ENCODE peak calls at places on chromosome X, in five cellular contexts. One of them, this sample, is unnamed.

GRCh38 chrX:63764946-63765345 is 20.1 kb downstream of the ARHGEF9 start:
- DNase-seq in brain microvascular endothelial cell: peak
- DNase-seq in CD8-positive, alpha-beta T cell: no peak
- DNase-seq in ovary: no peak
- DNase-seq in PC-3: peak
- DNase-seq in this sample: no peak

GRCh38 chrX:32472364-32472763 is 739.0 kb downstream of the DMD start:
- DNase-seq in CD8-positive, alpha-beta T cell: no peak
- DNase-seq in PC-3: no peak
- DNase-seq in ovary: no peak
- DNase-seq in brain microvascular endothelial cell: no peak
- DNase-seq in this sample: no peak

GRCh38 chrX:138711399-138712347 is at the start of gene FGF13:
- DNase-seq in PC-3: peak
- DNase-seq in CD8-positive, alpha-beta T cell: no peak
- DNase-seq in ovary: peak
- DNase-seq in brain microvascular endothelial cell: no peak
- DNase-seq in this sample: peak

GRCh38 chrX:40173662-40174593 is 76.2 kb upstream of the BCOR start:
- DNase-seq in ovary: peak
- DNase-seq in CD8-positive, alpha-beta T cell: peak
- DNase-seq in brain microvascular endothelial cell: no peak
- DNase-seq in PC-3: peak
- DNase-seq in this sample: peak

GRCh38 chrX:83759872-83760271 is 101.1 kb upstream of the CYLC1 start:
- DNase-seq in brain microvascular endothelial cell: no peak
- DNase-seq in CD8-positive, alpha-beta T cell: no peak
- DNase-seq in ovary: no peak
- DNase-seq in PC-3: peak
- DNase-seq in this sample: peak

GRCh38 chrX:125378205-125378604 is 58.5 kb downstream of the TEX13C start:
- DNase-seq in brain microvascular endothelial cell: no peak
- DNase-seq in PC-3: peak
- DNase-seq in ovary: no peak
- DNase-seq in CD8-positive, alpha-beta T cell: no peak
- DNase-seq in this sample: no peak

GRCh38 chrX:107729558-107730297 is 45.9 kb downstream of the TSC22D3 start:
- DNase-seq in ovary: peak
- DNase-seq in CD8-positive, alpha-beta T cell: no peak
- DNase-seq in PC-3: peak
- DNase-seq in brain microvascular endothelial cell: no peak
- DNase-seq in this sample: peak

GRCh38 chrX:129980043-129980442 is 2.4 kb upstream of the BCORL1 start:
- DNase-seq in PC-3: no peak
- DNase-seq in CD8-positive, alpha-beta T cell: peak
- DNase-seq in brain microvascular endothelial cell: no peak
- DNase-seq in ovary: peak
- DNase-seq in this sample: peak

GRCh38 chrX:66676413-66676812 is 37.5 kb upstream of the EDA2R start:
- DNase-seq in brain microvascular endothelial cell: peak
- DNase-seq in CD8-positive, alpha-beta T cell: no peak
- DNase-seq in ovary: no peak
- DNase-seq in PC-3: no peak
- DNase-seq in this sample: no peak

GRCh38 chrX:29666361-29666760 is 549.0 kb upstream of the MAGEB2 start:
- DNase-seq in CD8-positive, alpha-beta T cell: no peak
- DNase-seq in PC-3: no peak
- DNase-seq in ovary: no peak
- DNase-seq in brain microvascular endothelial cell: no peak
- DNase-seq in this sample: no peak

GRCh38 chrX:2387614-2388239 is 113.0 kb downstream of the DHRSX start:
- DNase-seq in brain microvascular endothelial cell: no peak
- DNase-seq in CD8-positive, alpha-beta T cell: no peak
- DNase-seq in PC-3: peak
- DNase-seq in ovary: no peak
- DNase-seq in this sample: no peak

DNA sequence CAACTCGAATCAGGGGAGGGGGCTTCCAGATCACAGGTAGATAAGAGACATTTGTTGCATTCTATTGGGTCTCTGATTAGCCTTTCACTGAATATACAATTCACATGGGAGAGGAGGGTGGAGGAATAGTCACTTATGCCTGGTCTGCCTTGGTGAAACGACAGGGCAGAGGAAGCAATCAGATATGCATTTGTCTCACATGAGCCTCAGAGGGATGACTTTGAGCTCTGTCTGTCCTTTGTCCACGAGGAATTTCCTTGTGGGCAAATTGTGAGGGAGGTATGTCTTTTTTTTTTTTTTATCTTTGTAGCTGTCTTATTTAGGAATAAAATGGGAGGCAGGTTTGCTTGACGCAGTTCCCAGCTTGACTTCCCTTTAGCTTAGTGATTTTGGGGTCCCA is 28.5 kb upstream of the TMSB4X start:
- DNase-seq in ovary: no peak
- DNase-seq in CD8-positive, alpha-beta T cell: no peak
- DNase-seq in brain microvascular endothelial cell: no peak
- DNase-seq in PC-3: no peak
- DNase-seq in this sample: no peak
- H3K27ac ChIP-seq in ovary: no peak
- H3K27ac ChIP-seq in CD8-positive, alpha-beta T cell: no peak
- H3K27ac ChIP-seq in brain microvascular endothelial cell: peak
- H3K27ac ChIP-seq in PC-3: peak
- H3K27ac ChIP-seq in this sample: no peak

GRCh38 chrX:109827772-109828171 is 94.7 kb upstream of the ACSL4 start:
- DNase-seq in PC-3: no peak
- DNase-seq in brain microvascular endothelial cell: no peak
- DNase-seq in ovary: no peak
- DNase-seq in CD8-positive, alpha-beta T cell: no peak
- DNase-seq in this sample: no peak
- H3K27ac ChIP-seq in PC-3: no peak
- H3K27ac ChIP-seq in brain microvascular endothelial cell: no peak
- H3K27ac ChIP-seq in ovary: no peak
- H3K27ac ChIP-seq in CD8-positive, alpha-beta T cell: no peak
- H3K27ac ChIP-seq in this sample: no peak

DNA sequence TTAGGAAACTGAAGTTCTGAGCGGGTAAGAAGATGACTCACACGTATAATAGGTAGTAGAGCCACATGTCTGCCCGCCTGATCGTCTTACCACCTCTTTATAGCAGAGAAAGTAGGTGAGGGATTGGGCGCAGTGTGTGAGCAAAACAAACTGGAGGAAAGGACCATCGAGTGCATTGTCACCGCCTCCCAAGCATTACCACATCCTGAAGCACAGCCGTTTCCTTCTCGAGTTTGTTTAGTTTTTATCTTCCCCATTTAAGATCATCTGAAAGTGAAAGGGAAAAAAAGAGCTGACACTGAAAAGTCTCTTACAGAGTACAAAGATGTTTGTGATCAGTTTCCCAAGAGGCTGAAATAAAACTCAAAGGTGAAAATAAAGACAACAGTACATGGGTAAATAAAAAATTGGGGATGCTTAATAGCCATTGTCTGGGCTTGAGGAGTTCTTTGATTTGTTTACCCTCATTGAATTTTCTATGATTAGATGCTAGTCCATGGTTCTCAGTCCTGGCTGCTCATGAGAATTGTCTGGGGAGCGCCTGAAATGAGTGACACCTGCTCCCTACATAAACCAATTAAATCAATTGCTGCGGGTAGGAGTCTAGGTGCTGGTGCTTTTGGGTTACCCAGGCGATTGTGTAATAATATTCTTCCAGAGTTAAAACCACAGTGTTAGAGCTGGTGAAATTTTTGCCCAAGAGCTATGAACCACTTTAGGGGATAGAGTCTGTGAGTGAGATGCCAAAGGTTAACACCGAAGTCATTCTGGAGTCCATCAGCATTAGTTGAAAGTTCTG is 15.0 kb downstream of the PDK3 start:
- DNase-seq in PC-3: peak
- DNase-seq in ovary: no peak
- DNase-seq in brain microvascular endothelial cell: no peak
- DNase-seq in CD8-positive, alpha-beta T cell: peak
- DNase-seq in this sample: no peak
- H3K27ac ChIP-seq in PC-3: peak
- H3K27ac ChIP-seq in ovary: no peak
- H3K27ac ChIP-seq in brain microvascular endothelial cell: no peak
- H3K27ac ChIP-seq in CD8-positive, alpha-beta T cell: peak
- H3K27ac ChIP-seq in this sample: no peak

GRCh38 chrX:100830143-100830542 is 10.0 kb downstream of the CSTF2 start:
- DNase-seq in CD8-positive, alpha-beta T cell: no peak
- DNase-seq in ovary: no peak
- DNase-seq in brain microvascular endothelial cell: no peak
- DNase-seq in PC-3: no peak
- DNase-seq in this sample: no peak
- H3K27ac ChIP-seq in CD8-positive, alpha-beta T cell: no peak
- H3K27ac ChIP-seq in ovary: no peak
- H3K27ac ChIP-seq in brain microvascular endothelial cell: no peak
- H3K27ac ChIP-seq in PC-3: peak
- H3K27ac ChIP-seq in this sample: no peak

This sample was measured in cardiac muscle cell.